ENCODE peak calls at places on chromosomes 16 and 17, in six cellular contexts. W, O, A, S, Q and L are unnamed samples.
A peak's percentile ranks its signal among the peaks of the same experiment; 100 is the strongest.

GRCh38 chr17:78591263-78591671 is 14.1 kb upstream of the DNAH17 start:
- DNase-seq in S (no peak), W (no peak), A (no peak), O (no peak), Q (no peak), L (no peak)

GRCh38 chr17:75575728-75576127 is 11.9 kb upstream of the MYO15B start:
- DNase-seq in A (no peak), W (no peak), O (no peak), Q (no peak), S (no peak), L (no peak)

GRCh38 chr17:69466905-69467630 is 52.6 kb downstream of the MAP2K6 start:
- DNase-seq in O (no peak), A (no peak), W (peak; percentile 77), S (no peak), Q (no peak), L (no peak)

GRCh38 chr17:62351176-62351575 is 29.2 kb upstream of the EFCAB3 start:
- DNase-seq in O (no peak), Q (no peak), W (no peak), S (no peak), A (no peak), L (no peak)

GRCh38 chr17:39306509-39307212 is 80.9 kb upstream of the STAC2 start:
- DNase-seq in S (no peak), W (no peak), A (no peak), O (no peak), Q (no peak), L (no peak)

GRCh38 chr16:3182608-3183444 is 5.2 kb upstream of the OR1F1 start:
- DNase-seq in S (no peak), W (peak; percentile 73), A (peak; percentile 55), O (no peak), Q (no peak), L (no peak)

GRCh38 chr17:46045639-46046038 is 46.6 kb downstream of the STH start:
- DNase-seq in Q (no peak), W (no peak), S (no peak), O (no peak), A (no peak), L (no peak)

GRCh38 chr17:60545465-60546191 is 19.6 kb upstream of the APPBP2 start:
- DNase-seq in A (no peak), W (no peak), S (no peak), O (no peak), Q (no peak), L (no peak)

GRCh38 chr17:67074781-67075180 is 30.4 kb downstream of the CACNG1 start:
- DNase-seq in Q (no peak), A (no peak), S (no peak), W (no peak), O (no peak), L (no peak)

GRCh38 chr16:47492428-47493357 is 31.6 kb downstream of the PHKB start:
- DNase-seq in O (no peak), A (no peak), S (peak; percentile 92), Q (peak; percentile 31), W (no peak), L (no peak)

GRCh38 chr16:54930034-54930938 is at the start of gene IRX5:
- DNase-seq in S (peak; percentile 93), W (peak; percentile 96), O (peak; percentile 87), Q (peak; percentile 57), A (peak; percentile 87), L (no peak)

GRCh38 chr16:50373780-50374179 is 5.0 kb upstream of the BRD7 start:
- DNase-seq in O (no peak), W (no peak), Q (no peak), S (no peak), A (no peak), L (no peak)

GRCh38 chr16:50373345-50373701 is 4.5 kb upstream of the BRD7 start:
- DNase-seq in W (no peak), O (no peak), S (no peak), Q (no peak), A (no peak), L (no peak)

GRCh38 chr16:50371036-50371716 is 2.4 kb upstream of the BRD7 start:
- DNase-seq in S (no peak), Q (no peak), W (no peak), O (no peak), A (no peak), L (no peak)

GRCh38 chr16:50372611-50373344 is 4.0 kb upstream of the BRD7 start:
- DNase-seq in Q (peak; percentile 41), S (peak; percentile 86), O (no peak), W (no peak), A (no peak), L (no peak)

GRCh38 chr16:50371936-50372595 is 3.3 kb upstream of the BRD7 start:
- DNase-seq in S (no peak), A (no peak), O (no peak), W (peak; percentile 66), Q (no peak), L (no peak)
- TF ChIP-seq CTCF in S (no peak), A (no peak), O (peak; percentile 31), W (peak; percentile 57), Q (peak; percentile 60), L (peak; percentile 31)

GRCh38 chr16:15704545-15704987 is 54.5 kb downstream of the NDE1 start:
- DNase-seq in O (no peak), S (peak; percentile 79), A (peak; percentile 67), Q (no peak), W (peak; percentile 82), L (peak; percentile 32)

GRCh38 chr16:15699819-15700218 is 49.8 kb downstream of the NDE1 start:
- DNase-seq in Q (no peak), O (no peak), S (no peak), W (no peak), A (no peak), L (no peak)

GRCh38 chr16:15701367-15701766 is 51.3 kb downstream of the NDE1 start:
- DNase-seq in A (no peak), W (no peak), Q (no peak), S (no peak), O (no peak), L (no peak)

GRCh38 chr16:15703029-15703736 is 53.1 kb downstream of the NDE1 start:
- DNase-seq in Q (no peak), S (no peak), A (no peak), O (no peak), W (no peak), L (no peak)

DNA sequence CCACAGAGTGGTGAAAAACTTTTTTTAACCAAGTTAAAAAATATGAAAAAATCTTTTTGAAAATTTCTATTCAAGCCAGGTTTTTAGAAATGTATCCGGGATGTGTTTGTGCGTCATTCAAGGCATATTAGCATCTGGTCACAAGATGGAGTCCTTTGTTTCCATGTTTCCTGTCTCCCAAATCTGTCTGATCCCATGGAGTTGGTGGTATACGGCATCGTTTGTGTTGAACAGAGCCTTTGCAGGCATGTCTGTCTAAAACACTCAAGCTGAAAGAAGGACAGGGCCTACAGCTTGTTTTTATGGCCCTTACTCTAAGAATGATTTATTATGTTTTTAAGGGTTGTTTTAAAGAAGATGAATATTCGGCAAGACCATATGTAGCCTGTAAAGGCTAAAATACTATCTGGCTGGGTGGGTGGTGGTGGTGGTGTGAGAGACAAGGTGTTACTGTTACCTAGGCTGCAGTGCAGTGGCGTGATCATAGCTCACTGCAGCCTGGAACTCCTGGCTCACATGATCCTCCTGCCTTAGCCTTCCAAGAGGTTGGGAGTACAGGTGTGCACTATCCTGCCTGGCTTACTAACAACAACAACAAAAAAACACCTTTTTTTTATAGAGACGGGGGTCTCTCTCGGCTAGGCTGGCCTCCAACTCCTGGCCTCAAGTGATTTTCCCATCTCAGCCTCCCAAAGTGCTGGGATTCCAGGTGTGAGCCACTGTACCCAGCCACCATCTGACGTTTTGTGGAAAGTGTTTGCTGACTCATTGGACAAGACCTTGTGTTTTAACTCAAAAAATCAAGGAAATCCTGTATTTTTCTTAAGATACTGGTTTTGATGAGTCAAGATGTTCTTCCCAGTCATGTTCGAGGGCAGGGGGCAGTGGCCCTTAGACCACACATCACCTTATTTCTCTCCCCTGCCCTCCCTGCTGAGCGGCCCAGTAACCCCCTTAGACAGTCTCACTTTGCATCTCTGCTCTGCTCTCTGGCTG is 52.2 kb downstream of the NDE1 start:
- DNase-seq in O (no peak), S (no peak), Q (no peak), A (no peak), W (no peak), L (no peak)
- H3K27ac ChIP-seq in O (no peak overlapping the region), S (no peak overlapping the region), Q (peak overlapping the region; percentile 35), A (no peak overlapping the region), W (peak overlapping the region; percentile 46), L (peak overlapping the region; percentile 21)

GRCh38 chr16:84034516-84034915 is 8.1 kb downstream of the SLC38A8 start:
- DNase-seq in A (no peak), Q (no peak), S (no peak), W (no peak), O (no peak), L (no peak)

GRCh38 chr16:84029297-84030096 is 13.1 kb downstream of the SLC38A8 start:
- DNase-seq in Q (no peak), A (no peak), O (no peak), W (no peak), S (no peak), L (no peak)

GRCh38 chr16:84031556-84031955 is 11.0 kb downstream of the SLC38A8 start:
- DNase-seq in A (no peak), Q (no peak), W (no peak), O (no peak), S (no peak), L (no peak)

GRCh38 chr16:84033251-84034195 is 9.1 kb downstream of the SLC38A8 start:
- DNase-seq in O (no peak), W (no peak), A (no peak), Q (no peak), S (no peak), L (no peak)

DNA sequence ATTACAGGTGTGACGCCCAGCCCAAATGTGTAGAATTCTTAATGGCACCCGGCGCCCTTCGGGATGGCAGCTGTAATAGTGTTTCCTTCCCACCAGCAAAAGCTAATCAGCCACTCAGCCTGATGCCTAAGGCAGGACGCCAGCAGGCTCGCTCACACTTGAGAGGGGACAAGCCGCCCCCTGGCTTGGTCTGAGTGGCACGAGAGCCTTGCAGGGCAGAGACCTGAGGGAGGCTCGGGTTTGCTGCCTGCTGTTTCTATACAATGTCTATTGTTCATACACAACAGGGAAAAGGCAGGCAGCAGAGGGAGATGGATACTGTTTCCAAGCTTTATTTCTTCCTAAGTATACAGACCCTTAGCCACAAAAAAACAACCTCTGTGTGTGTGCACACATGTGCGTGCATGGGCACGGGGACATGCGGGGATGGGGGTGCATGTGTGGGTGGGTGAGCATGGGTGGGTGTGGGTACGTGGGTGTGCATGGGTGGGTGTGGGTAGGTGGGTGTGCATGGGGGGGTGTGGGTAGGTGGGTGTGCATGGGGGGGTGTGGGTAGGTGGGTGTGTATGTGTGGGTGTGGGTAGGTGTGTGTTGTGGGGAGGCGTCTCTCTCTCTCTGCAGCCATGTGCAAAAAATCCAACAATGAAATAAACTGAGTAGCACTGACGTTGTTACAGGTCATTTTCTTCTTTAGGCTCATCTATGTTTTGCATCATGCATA is 10.0 kb downstream of the SLC38A8 start:
- DNase-seq in Q (no peak), W (peak; percentile 89), O (no peak), A (no peak), S (peak; percentile 79), L (no peak)
- H3K9me3 ChIP-seq in Q (no peaks in the 10 kb centered on the region), W (no peaks in the 10 kb centered on the region), O (peaks cover 4% of the 10 kb centered on the region), A (no peaks in the 10 kb centered on the region), S (no peaks in the 10 kb centered on the region), L (peaks cover 10% of the 10 kb centered on the region)

DNA sequence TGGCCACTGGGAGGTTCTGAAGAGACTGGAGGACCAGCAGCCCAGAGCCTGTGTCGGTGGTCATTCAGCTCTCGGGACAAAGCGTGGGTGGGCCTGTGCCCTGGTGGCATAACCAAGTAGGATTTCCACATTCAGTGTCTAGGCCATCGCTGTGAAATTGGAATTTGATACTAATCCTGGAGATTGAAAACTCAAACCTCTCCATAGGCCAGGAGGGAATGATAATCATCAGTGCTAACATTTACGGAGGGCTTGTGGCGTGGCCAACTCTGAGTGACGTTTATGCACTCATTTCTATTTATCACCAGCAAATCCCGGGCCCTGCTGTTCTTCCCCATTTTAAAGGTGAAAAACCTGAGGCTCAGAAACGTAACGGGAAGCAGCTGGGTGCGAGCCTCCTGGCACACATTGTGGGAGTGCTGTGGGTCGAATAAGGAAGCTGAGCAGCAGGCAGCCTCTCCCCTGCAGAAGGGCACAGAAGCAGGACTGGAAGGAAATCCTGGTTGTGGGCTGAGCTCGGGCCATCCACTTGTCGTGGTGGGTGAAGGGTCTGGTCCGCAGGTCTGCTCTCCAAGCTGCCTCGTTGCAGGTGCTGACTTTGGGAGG is 33.1 kb downstream of the RAI1 start:
- DNase-seq in O (no peak), W (no peak), S (no peak), Q (no peak), A (no peak), L (no peak)
- TF ChIP-seq CTCF in O (no peak), W (no peak), S (no peak), Q (no peak), A (no peak), L (no peak)